ENCODE peak calls at places on chromosomes 4 and X, in six cellular contexts. B is A549, J is HepG2, D is K562, Q is GM12878, H is H1. T is an unnamed sample.
A peak's percentile ranks its signal among the peaks of the same experiment; 100 is the strongest.

GRCh38 chr4:7430368-7430964 is 4.3 kb downstream of the PSAPL1 start:
- DNase-seq in B (no peak), J (no peak), D (no peak), Q (no peak), H (peak; percentile 54), T (no peak)

GRCh38 chrX:30627818-30628652 is 25.2 kb upstream of the GK start:
- DNase-seq in B (no peak), J (peak; percentile 88), D (no peak), Q (no peak), H (no peak), T (no peak)

GRCh38 chr4:130424211-130424610 is 1328.3 kb downstream of the C4orf33 start:
- DNase-seq in B (no peak), J (no peak), D (no peak), Q (no peak), H (no peak), T (no peak)

GRCh38 chrX:22276781-22277180 is 4.1 kb downstream of the CBLL2 start:
- DNase-seq in B (no peak), J (no peak), D (no peak), Q (no peak), H (no peak), T (no peak)

GRCh38 chr4:157912212-157912611 is 260.6 kb downstream of the GASK1B start:
- DNase-seq in B (no peak), J (no peak), D (no peak), Q (no peak), H (no peak), T (no peak)

GRCh38 chrX:47958943-47959342 is 44.8 kb downstream of the ZNF182 start:
- DNase-seq in B (no peak), J (peak; percentile 21), D (peak; percentile 11), Q (no peak), H (no peak), T (peak; percentile 36)

GRCh38 chr4:147049940-147050852 is 104.5 kb upstream of the TTC29 start:
- DNase-seq in B (no peak), J (no peak), D (no peak), Q (no peak), H (no peak), T (no peak)

GRCh38 chr4:8341691-8342090 is 72.1 kb downstream of the HTRA3 start:
- DNase-seq in B (no peak), J (no peak), D (no peak), Q (no peak), H (no peak), T (no peak)

GRCh38 chr4:110540606-110541440 is 64.9 kb downstream of the ENPEP start:
- DNase-seq in B (no peak), J (no peak), D (no peak), Q (no peak), H (no peak), T (no peak)

GRCh38 chr4:125306112-125306511 is 8.6 kb upstream of the FAT4 start:
- DNase-seq in B (no peak), J (no peak), D (no peak), Q (no peak), H (no peak), T (no peak)

GRCh38 chr4:150581611-150582010 is 340 bp upstream of the MAB21L2 start:
- DNase-seq in B (no peak), J (no peak), D (no peak), Q (no peak), H (peak; percentile 54), T (peak; percentile 70)

GRCh38 chrX:7689791-7690412 is 153.1 kb upstream of the VCX start:
- DNase-seq in B (no peak), J (no peak), D (no peak), Q (no peak), H (no peak), T (no peak)

GRCh38 chrX:18937173-18937572 is 46.7 kb downstream of the PHKA2 start:
- DNase-seq in B (no peak), J (no peak), D (no peak), Q (no peak), H (no peak), T (no peak)

GRCh38 chrX:49171752-49172279 is at the start of gene PLP2:
- DNase-seq in B (no peak), J (no peak), D (peak; percentile 49), Q (no peak), H (peak; percentile 48), T (peak; percentile 76)

GRCh38 chr4:72311291-72311690 is 257.7 kb downstream of the ADAMTS3 start:
- DNase-seq in B (no peak), J (no peak), D (no peak), Q (no peak), H (no peak), T (no peak)

GRCh38 chr4:102263024-102263787 is 82.1 kb downstream of the SLC39A8 start:
- DNase-seq in B (peak; percentile 31), J (peak; percentile 41), D (peak; percentile 15), Q (no peak), H (no peak), T (peak; percentile 48)

GRCh38 chr4:1047106-1047975 is 35.9 kb downstream of the FGFRL1 start:
- DNase-seq in B (no peak), J (no peak), D (no peak), Q (no peak), H (peak; percentile 54), T (no peak)

GRCh38 chr4:110550260-110550659 is 72.6 kb downstream of the PITX2 start:
- DNase-seq in B (no peak), J (no peak), D (no peak), Q (no peak), H (no peak), T (no peak)

GRCh38 chr4:83109480-83110221 is 4.9 kb downstream of the PLAC8 start:
- DNase-seq in B (peak; percentile 9), J (no peak), D (no peak), Q (no peak), H (peak; percentile 80), T (peak; percentile 77)

GRCh38 chr4:3630136-3630933 is 98.1 kb upstream of the LRPAP1 start:
- DNase-seq in B (no peak), J (no peak), D (no peak), Q (no peak), H (no peak), T (no peak)

GRCh38 chr4:154073107-154073817 is 284.4 kb upstream of the SFRP2 start:
- DNase-seq in B (no peak), J (no peak), D (no peak), Q (no peak), H (no peak), T (no peak)

GRCh38 chr4:121096174-121096573 is 23.8 kb upstream of the NDNF start:
- DNase-seq in B (no peak), J (no peak), D (no peak), Q (no peak), H (no peak), T (no peak)

GRCh38 chrX:102067966-102068723 is 57.3 kb upstream of the TCEAL2 start:
- DNase-seq in B (peak; percentile 4), J (peak; percentile 1), D (peak; percentile 4), Q (peak; percentile 1), H (no peak), T (peak; percentile 10)

GRCh38 chrX:40166582-40166981 is 68.8 kb upstream of the BCOR start:
- DNase-seq in B (no peak), J (no peak), D (no peak), Q (no peak), H (no peak), T (peak; percentile 82)

GRCh38 chrX:40165861-40166260 is 68.1 kb upstream of the BCOR start:
- DNase-seq in B (no peak), J (no peak), D (no peak), Q (no peak), H (no peak), T (no peak)

GRCh38 chrX:40169193-40170086 is 71.7 kb upstream of the BCOR start:
- DNase-seq in B (peak; percentile 73), J (peak; percentile 70), D (peak; percentile 77), Q (no peak), H (peak; percentile 73), T (peak; percentile 83)

GRCh38 chrX:40168183-40169015 is 70.6 kb upstream of the BCOR start:
- DNase-seq in B (no peak), J (no peak), D (peak; percentile 22), Q (no peak), H (peak; percentile 48), T (no peak)

GRCh38 chrX:40167240-40168182 is 69.8 kb upstream of the BCOR start:
- DNase-seq in B (no peak), J (no peak), D (peak; percentile 26), Q (no peak), H (peak; percentile 60), T (no peak)
- TF ChIP-seq CHD2 in B (no peak), J (no peak), D (no peak), Q (no peak), H (no peak), T (no peak)

GRCh38 chrX:40734956-40735317 is 405 bp downstream of the MED14 start:
- DNase-seq in B (peak; percentile 21), J (no peak), D (no peak), Q (no peak), H (no peak), T (no peak)
- TF ChIP-seq USF2 in B (no peak), J (no peak), D (no peak), Q (no peak), H (no peak), T (no peak)

GRCh38 chrX:54695231-54695630 is 102.8 kb downstream of the ITIH6 start:
- DNase-seq in B (no peak), J (no peak), D (no peak), Q (no peak), H (no peak), T (no peak)
- TF ChIP-seq CHD2 in B (no peak), J (no peak), D (no peak), Q (no peak), H (no peak), T (no peak)

GRCh38 chr4:85591361-85592098 is 116.6 kb downstream of the ARHGAP24 start:
- DNase-seq in B (no peak), J (no peak), D (no peak), Q (no peak), H (no peak), T (no peak)
- TF ChIP-seq USF2 in B (no peak), J (no peak), D (no peak), Q (no peak), H (no peak), T (no peak)

GRCh38 chr4:40283413-40283812 is 51.7 kb upstream of the CHRNA9 start:
- DNase-seq in B (no peak), J (no peak), D (no peak), Q (no peak), H (no peak), T (no peak)

GRCh38 chr4:40280586-40280985 is 54.5 kb upstream of the CHRNA9 start:
- DNase-seq in B (no peak), J (no peak), D (no peak), Q (no peak), H (no peak), T (no peak)

GRCh38 chr4:40283968-40284367 is 51.2 kb upstream of the CHRNA9 start:
- DNase-seq in B (peak; percentile 18), J (no peak), D (peak; percentile 30), Q (no peak), H (no peak), T (no peak)

GRCh38 chr4:40281913-40282312 is 53.2 kb upstream of the CHRNA9 start:
- DNase-seq in B (no peak), J (no peak), D (no peak), Q (no peak), H (no peak), T (no peak)

GRCh38 chr4:40281099-40281498 is 54.0 kb upstream of the CHRNA9 start:
- DNase-seq in B (no peak), J (no peak), D (no peak), Q (no peak), H (no peak), T (no peak)
- TF ChIP-seq CHD2 in B (no peak), J (no peak), D (no peak), Q (no peak), H (no peak), T (no peak)